ENCODE peak calls at places on chromosome 15, in six cellular contexts. R is HCT116, Y is A549, S is GM23338, T is GM12878, F is K562. P is an unnamed sample.
A peak's percentile ranks its signal among the peaks of the same experiment; 100 is the strongest.

GRCh38 chr15:80773122-80773551 is 6.0 kb upstream of the CEMIP start:
- DNase-seq in R (no peak), Y (no peak), S (no peak), T (no peak), F (no peak), P (no peak)

GRCh38 chr15:29435811-29436210 is 166.2 kb upstream of the NSMCE3 start:
- DNase-seq in R (no peak), Y (no peak), S (no peak), T (no peak), F (no peak), P (no peak)

GRCh38 chr15:74988007-74988800 is 7.2 kb upstream of the SCAMP5 start:
- DNase-seq in R (peak; percentile 41), Y (peak; percentile 78), S (peak; percentile 87), T (no peak), F (peak; percentile 60), P (no peak)

GRCh38 chr15:92812271-92812670 is 87.9 kb upstream of the CHD2 start:
- DNase-seq in R (no peak), Y (no peak), S (no peak), T (no peak), F (no peak), P (no peak)

GRCh38 chr15:92904832-92905640 is 4.9 kb downstream of the CHD2 start:
- DNase-seq in R (no peak), Y (peak; percentile 53), S (no peak), T (no peak), F (no peak), P (no peak)

GRCh38 chr15:34927726-34928125 is 41.8 kb downstream of the AQR start:
- DNase-seq in R (no peak), Y (peak; percentile 78), S (peak; percentile 26), T (no peak), F (no peak), P (no peak)

GRCh38 chr15:42056934-42057743 is 36.3 kb upstream of the PLA2G4E start:
- DNase-seq in R (peak; percentile 95), Y (peak; percentile 94), S (peak; percentile 95), T (no peak), F (peak; percentile 48), P (peak; percentile 73)

GRCh38 chr15:82129769-82130168 is 84.0 kb upstream of the MEX3B start:
- DNase-seq in R (no peak), Y (peak; percentile 43), S (no peak), T (no peak), F (no peak), P (no peak)

GRCh38 chr15:75450307-75451201 is 936 bp downstream of the SIN3A start:
- DNase-seq in R (peak; percentile 92), Y (peak; percentile 99), S (peak; percentile 99), T (peak; percentile 87), F (peak; percentile 90), P (peak; percentile 64)

GRCh38 chr15:68784206-68784605 is 36.5 kb downstream of the ANP32A start:
- DNase-seq in R (no peak), Y (no peak), S (no peak), T (no peak), F (no peak), P (no peak)

GRCh38 chr15:70299931-70300858 is 202.5 kb upstream of the TLE3 start:
- DNase-seq in R (no peak), Y (no peak), S (no peak), T (peak; percentile 78), F (no peak), P (no peak)

GRCh38 chr15:93124126-93124525 is 35.1 kb upstream of the RGMA start:
- DNase-seq in R (no peak), Y (no peak), S (no peak), T (no peak), F (no peak), P (no peak)

GRCh38 chr15:91258436-91258779 is 158.4 kb downstream of the SV2B start:
- DNase-seq in R (no peak), Y (peak; percentile 16), S (peak; percentile 60), T (no peak), F (no peak), P (no peak)

GRCh38 chr15:90593469-90594158 is 63.9 kb downstream of the CRTC3 start:
- DNase-seq in R (no peak), Y (no peak), S (no peak), T (no peak), F (no peak), P (no peak)

GRCh38 chr15:72365844-72366243 is 10.0 kb downstream of the HEXA start:
- DNase-seq in R (no peak), Y (no peak), S (no peak), T (peak; percentile 68), F (no peak), P (no peak)

GRCh38 chr15:79849789-79850188 is 47.0 kb downstream of the MTHFS start:
- DNase-seq in R (no peak), Y (peak; percentile 63), S (peak; percentile 82), T (no peak), F (peak; percentile 49), P (no peak)

GRCh38 chr15:67186688-67187087 is 67.8 kb downstream of the AAGAB start:
- DNase-seq in R (no peak), Y (no peak), S (no peak), T (no peak), F (no peak), P (no peak)

GRCh38 chr15:62403164-62403809 is 238.2 kb upstream of the C2CD4B start:
- DNase-seq in R (no peak), Y (peak; percentile 15), S (peak; percentile 18), T (no peak), F (no peak), P (no peak)

GRCh38 chr15:69400850-69401249 is 13.3 kb upstream of the KIF23 start:
- DNase-seq in R (no peak), Y (no peak), S (peak; percentile 44), T (no peak), F (no peak), P (no peak)

GRCh38 chr15:87477759-87478687 is 778.5 kb downstream of the NTRK3 start:
- DNase-seq in R (no peak), Y (peak; percentile 66), S (peak; percentile 37), T (no peak), F (no peak), P (no peak)

GRCh38 chr15:52790166-52790708 is at the start of gene ONECUT1:
- DNase-seq in R (no peak), Y (peak; percentile 63), S (peak; percentile 79), T (no peak), F (peak; percentile 91), P (no peak)

GRCh38 chr15:77031376-77032050 is 36.6 kb downstream of the PSTPIP1 start:
- DNase-seq in R (no peak), Y (no peak), S (no peak), T (no peak), F (no peak), P (no peak)

DNA sequence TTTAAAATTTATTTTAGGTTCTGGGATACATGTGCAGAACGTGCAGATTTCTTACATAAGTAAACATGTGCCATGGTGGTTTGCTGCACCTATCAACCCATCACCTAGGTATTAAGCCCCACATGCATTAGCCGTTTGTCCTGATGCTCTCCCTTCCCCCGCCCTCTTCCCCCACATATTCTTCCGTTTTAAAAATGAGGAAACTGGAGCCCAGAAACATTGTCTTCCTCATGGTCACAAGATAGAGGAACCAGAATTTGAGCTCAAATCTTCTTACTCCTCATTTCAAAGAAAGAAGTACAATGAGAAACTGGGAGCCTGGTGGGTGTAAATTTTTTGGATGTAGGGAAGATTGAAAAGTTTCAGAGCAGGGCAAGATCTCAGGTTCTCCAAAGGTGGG is 56.1 kb upstream of the USP3 start:
- DNase-seq in R (no peak), Y (no peak), S (no peak), T (no peak), F (no peak), P (no peak)
- H3K27ac ChIP-seq in R (no peak overlapping the region), Y (peak overlapping the region; percentile 93), S (no peak overlapping the region), T (no peak overlapping the region), F (no peak overlapping the region), P (no peak overlapping the region)

DNA sequence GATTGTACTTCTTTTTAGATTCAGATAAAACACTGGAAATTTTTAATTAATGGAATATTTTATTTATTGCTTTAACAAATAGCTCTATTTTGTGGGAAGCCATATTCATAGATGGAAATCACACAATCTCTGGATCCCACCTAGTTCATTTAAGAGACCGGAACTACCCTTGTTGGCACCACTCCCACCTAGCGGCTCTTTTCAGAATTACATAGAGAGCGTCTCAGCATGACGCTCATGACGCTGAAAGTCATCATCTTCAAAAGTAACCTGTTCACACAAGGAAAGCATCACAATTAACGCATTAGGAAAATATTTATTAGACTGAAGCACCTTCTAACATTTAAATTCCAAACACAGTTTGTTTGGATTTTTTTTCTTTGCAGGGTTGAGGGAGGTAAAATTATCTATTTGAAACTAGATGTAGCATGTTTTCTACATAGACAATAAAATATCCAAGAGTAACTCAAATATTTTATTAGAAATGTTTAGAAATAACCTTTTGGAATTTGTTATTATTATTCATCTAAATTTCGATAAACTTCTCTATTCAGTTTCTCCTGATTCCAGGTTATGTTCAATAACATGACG is 214.9 kb upstream of the ARRDC4 start:
- DNase-seq in R (no peak), Y (peak; percentile 60), S (peak; percentile 81), T (no peak), F (peak; percentile 54), P (no peak)
- TF ChIP-seq REST in R (no peak), Y (no peak), S (no peak), T (no peak), F (no peak), P (no peak)

DNA sequence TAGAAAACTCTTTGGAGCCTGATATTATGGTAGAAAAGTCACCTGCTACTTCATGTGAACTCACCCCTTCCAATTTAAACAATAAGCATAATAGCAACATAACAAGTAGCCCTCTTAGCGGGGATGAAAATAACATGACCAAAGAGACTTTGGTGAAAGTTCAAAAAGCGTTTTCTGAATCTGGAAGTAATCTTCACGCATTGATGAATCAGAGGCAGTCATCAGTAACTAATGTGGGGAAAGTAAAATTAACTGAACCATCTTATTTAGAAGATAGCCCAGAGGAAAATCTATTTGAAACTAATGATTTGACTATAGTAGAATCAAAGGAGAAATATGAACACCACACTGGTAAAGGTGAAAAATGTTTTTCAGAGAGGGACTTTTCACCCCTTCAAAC is 5.1 kb upstream of the SCG5 start:
- DNase-seq in R (no peak), Y (no peak), S (no peak), T (no peak), F (no peak), P (no peak)
- H3K27ac ChIP-seq in R (no peak overlapping the region), Y (no peak overlapping the region), S (no peak overlapping the region), T (peak overlapping the region; percentile 64), F (no peak overlapping the region), P (no peak overlapping the region)

GRCh38 chr15:31934821-31935220 is 95.5 kb upstream of the CHRNA7 start:
- DNase-seq in R (no peak), Y (no peak), S (no peak), T (no peak), F (no peak), P (no peak)
- TF ChIP-seq REST in R (no peak), Y (no peak), S (no peak), T (no peak), F (no peak), P (no peak)